ENCODE peak calls at places on chromosomes 3 and 15, in five cellular contexts. One of them, this sample, is unnamed.

GRCh38 chr3:148757238-148757930 is 59.7 kb downstream of the AGTR1 start:
- DNase-seq in fibroblast of the aortic adventitia: peak
- DNase-seq in lower leg skin: no peak
- DNase-seq in dorsolateral prefrontal cortex: no peak
- DNase-seq in body of pancreas: no peak
- DNase-seq in this sample: no peak

GRCh38 chr3:123464211-123464610 is 15.3 kb upstream of the ADCY5 start:
- DNase-seq in body of pancreas: no peak
- DNase-seq in dorsolateral prefrontal cortex: no peak
- DNase-seq in lower leg skin: no peak
- DNase-seq in fibroblast of the aortic adventitia: no peak
- DNase-seq in this sample: no peak

GRCh38 chr15:45855907-45856579 is 221.2 kb downstream of the SQOR start:
- DNase-seq in body of pancreas: no peak
- DNase-seq in lower leg skin: no peak
- DNase-seq in fibroblast of the aortic adventitia: no peak
- DNase-seq in dorsolateral prefrontal cortex: no peak
- DNase-seq in this sample: no peak

GRCh38 chr3:131393868-131394267 is 12.3 kb downstream of the NUDT16 start:
- DNase-seq in fibroblast of the aortic adventitia: no peak
- DNase-seq in body of pancreas: no peak
- DNase-seq in lower leg skin: no peak
- DNase-seq in dorsolateral prefrontal cortex: no peak
- DNase-seq in this sample: no peak

GRCh38 chr3:126108689-126109075 is 24.8 kb upstream of the SLC41A3 start:
- DNase-seq in lower leg skin: no peak
- DNase-seq in fibroblast of the aortic adventitia: no peak
- DNase-seq in dorsolateral prefrontal cortex: no peak
- DNase-seq in body of pancreas: no peak
- DNase-seq in this sample: no peak

GRCh38 chr3:143476965-143477640 is 357.5 kb downstream of the CHST2 start:
- DNase-seq in lower leg skin: no peak
- DNase-seq in body of pancreas: no peak
- DNase-seq in fibroblast of the aortic adventitia: no peak
- DNase-seq in dorsolateral prefrontal cortex: no peak
- DNase-seq in this sample: no peak

GRCh38 chr3:131174752-131175151 is 148.1 kb downstream of the NEK11 start:
- DNase-seq in lower leg skin: no peak
- DNase-seq in body of pancreas: no peak
- DNase-seq in fibroblast of the aortic adventitia: no peak
- DNase-seq in dorsolateral prefrontal cortex: no peak
- DNase-seq in this sample: no peak

GRCh38 chr3:39812537-39812936 is 3.1 kb downstream of the MYRIP start:
- DNase-seq in dorsolateral prefrontal cortex: peak
- DNase-seq in body of pancreas: peak
- DNase-seq in lower leg skin: no peak
- DNase-seq in fibroblast of the aortic adventitia: peak
- DNase-seq in this sample: no peak

GRCh38 chr3:66933233-66933632 is 64.9 kb upstream of the KBTBD8 start:
- DNase-seq in body of pancreas: no peak
- DNase-seq in dorsolateral prefrontal cortex: no peak
- DNase-seq in lower leg skin: no peak
- DNase-seq in fibroblast of the aortic adventitia: no peak
- DNase-seq in this sample: no peak

GRCh38 chr3:66934041-66934440 is 64.1 kb upstream of the KBTBD8 start:
- DNase-seq in fibroblast of the aortic adventitia: no peak
- DNase-seq in body of pancreas: no peak
- DNase-seq in lower leg skin: no peak
- DNase-seq in dorsolateral prefrontal cortex: no peak
- DNase-seq in this sample: no peak

GRCh38 chr3:66938338-66938963 is 59.7 kb upstream of the KBTBD8 start:
- DNase-seq in body of pancreas: peak
- DNase-seq in dorsolateral prefrontal cortex: peak
- DNase-seq in fibroblast of the aortic adventitia: peak
- DNase-seq in lower leg skin: peak
- DNase-seq in this sample: no peak
- TF ChIP-seq CTCF in body of pancreas: peak
- TF ChIP-seq CTCF in dorsolateral prefrontal cortex: peak
- TF ChIP-seq CTCF in fibroblast of the aortic adventitia: peak
- TF ChIP-seq CTCF in lower leg skin: no peak
- TF ChIP-seq CTCF in this sample: peak

GRCh38 chr15:70427120-70427519 is 329.4 kb upstream of the TLE3 start:
- DNase-seq in lower leg skin: no peak
- DNase-seq in fibroblast of the aortic adventitia: no peak
- DNase-seq in body of pancreas: no peak
- DNase-seq in dorsolateral prefrontal cortex: no peak
- DNase-seq in this sample: no peak
- TF ChIP-seq CTCF in lower leg skin: no peak
- TF ChIP-seq CTCF in fibroblast of the aortic adventitia: peak
- TF ChIP-seq CTCF in body of pancreas: no peak
- TF ChIP-seq CTCF in dorsolateral prefrontal cortex: no peak
- TF ChIP-seq CTCF in this sample: no peak

GRCh38 chr15:63277044-63277892 is at the start of gene APH1B:
- DNase-seq in fibroblast of the aortic adventitia: peak
- DNase-seq in body of pancreas: peak
- DNase-seq in dorsolateral prefrontal cortex: peak
- DNase-seq in lower leg skin: peak
- DNase-seq in this sample: peak

GRCh38 chr15:63276342-63277043 is 912 bp upstream of the APH1B start:
- DNase-seq in dorsolateral prefrontal cortex: no peak
- DNase-seq in lower leg skin: no peak
- DNase-seq in fibroblast of the aortic adventitia: peak
- DNase-seq in body of pancreas: no peak
- DNase-seq in this sample: no peak

GRCh38 chr15:63277893-63278505 is 594 bp downstream of the APH1B start:
- DNase-seq in lower leg skin: no peak
- DNase-seq in fibroblast of the aortic adventitia: no peak
- DNase-seq in body of pancreas: peak
- DNase-seq in dorsolateral prefrontal cortex: no peak
- DNase-seq in this sample: no peak

GRCh38 chr15:63274427-63274826 is 3.0 kb upstream of the APH1B start:
- DNase-seq in fibroblast of the aortic adventitia: no peak
- DNase-seq in body of pancreas: no peak
- DNase-seq in dorsolateral prefrontal cortex: no peak
- DNase-seq in lower leg skin: no peak
- DNase-seq in this sample: no peak
- TF ChIP-seq CTCF in fibroblast of the aortic adventitia: no peak
- TF ChIP-seq CTCF in body of pancreas: no peak
- TF ChIP-seq CTCF in dorsolateral prefrontal cortex: no peak
- TF ChIP-seq CTCF in lower leg skin: no peak
- TF ChIP-seq CTCF in this sample: no peak

GRCh38 chr15:72835289-72835890 is 51.8 kb upstream of the ADPGK start:
- DNase-seq in lower leg skin: no peak
- DNase-seq in dorsolateral prefrontal cortex: no peak
- DNase-seq in fibroblast of the aortic adventitia: peak
- DNase-seq in body of pancreas: peak
- DNase-seq in this sample: no peak
- TF ChIP-seq CTCF in lower leg skin: no peak
- TF ChIP-seq CTCF in dorsolateral prefrontal cortex: no peak
- TF ChIP-seq CTCF in fibroblast of the aortic adventitia: peak
- TF ChIP-seq CTCF in body of pancreas: peak
- TF ChIP-seq CTCF in this sample: peak

GRCh38 chr3:80675790-80676189 is 908.0 kb upstream of the ROBO1 start:
- DNase-seq in body of pancreas: no peak
- DNase-seq in fibroblast of the aortic adventitia: no peak
- DNase-seq in lower leg skin: no peak
- DNase-seq in dorsolateral prefrontal cortex: no peak
- DNase-seq in this sample: no peak

GRCh38 chr3:80677796-80678195 is 910.0 kb upstream of the ROBO1 start:
- DNase-seq in dorsolateral prefrontal cortex: no peak
- DNase-seq in body of pancreas: no peak
- DNase-seq in lower leg skin: no peak
- DNase-seq in fibroblast of the aortic adventitia: no peak
- DNase-seq in this sample: no peak

GRCh38 chr3:80682235-80682634 is 914.4 kb upstream of the ROBO1 start:
- DNase-seq in fibroblast of the aortic adventitia: no peak
- DNase-seq in body of pancreas: no peak
- DNase-seq in dorsolateral prefrontal cortex: no peak
- DNase-seq in lower leg skin: no peak
- DNase-seq in this sample: no peak

DNA sequence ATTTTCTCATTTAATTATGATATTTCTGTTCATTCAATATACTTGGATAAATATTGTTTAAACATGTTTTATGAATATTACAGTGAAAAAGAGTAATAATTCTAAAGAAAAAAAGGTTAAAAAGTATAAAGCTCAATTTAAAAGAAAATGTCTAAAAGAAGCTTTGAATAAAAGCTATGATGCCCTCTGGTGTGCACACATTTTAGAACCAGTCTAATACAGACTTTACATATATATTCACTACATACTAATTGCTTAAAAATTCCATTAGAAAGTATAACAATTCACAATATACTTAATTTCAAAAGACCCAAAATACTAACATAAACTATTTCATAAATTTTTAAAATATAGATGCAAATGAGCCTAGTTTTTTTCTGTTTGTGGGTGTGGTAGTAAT is 909.1 kb upstream of the ROBO1 start:
- DNase-seq in dorsolateral prefrontal cortex: no peak
- DNase-seq in body of pancreas: no peak
- DNase-seq in lower leg skin: no peak
- DNase-seq in fibroblast of the aortic adventitia: no peak
- DNase-seq in this sample: no peak
- TF ChIP-seq CTCF in dorsolateral prefrontal cortex: no peak
- TF ChIP-seq CTCF in body of pancreas: no peak
- TF ChIP-seq CTCF in lower leg skin: no peak
- TF ChIP-seq CTCF in fibroblast of the aortic adventitia: no peak
- TF ChIP-seq CTCF in this sample: no peak

GRCh38 chr3:28334552-28334951 is 14.0 kb upstream of the ZCWPW2 start:
- DNase-seq in fibroblast of the aortic adventitia: peak
- DNase-seq in lower leg skin: no peak
- DNase-seq in body of pancreas: no peak
- DNase-seq in dorsolateral prefrontal cortex: no peak
- DNase-seq in this sample: no peak
- TF ChIP-seq CTCF in fibroblast of the aortic adventitia: peak
- TF ChIP-seq CTCF in lower leg skin: no peak
- TF ChIP-seq CTCF in body of pancreas: no peak
- TF ChIP-seq CTCF in dorsolateral prefrontal cortex: no peak
- TF ChIP-seq CTCF in this sample: no peak

This sample was measured in esophagus muscularis mucosa.